ENCODE peak calls at places on chromosomes 3 and 15, in four cellular contexts. X is GM12878, C is IMR-90, M is K562. H is an unnamed sample.

GRCh38 chr3:145219355-145220196 is 941.4 kb downstream of the PLOD2 start:
- DNase-seq in M (no peak), X (no peak), C (no peak), H (peak)

GRCh38 chr3:185718736-185719456 is 105.9 kb downstream of the IGF2BP2 start:
- DNase-seq in X (no peak), M (no peak), C (no peak), H (no peak)

GRCh38 chr3:187729598-187729997 is 15.7 kb downstream of the BCL6 start:
- DNase-seq in M (no peak), C (no peak), X (no peak), H (no peak)

GRCh38 chr15:57146394-57147140 is 228.1 kb downstream of the TCF12 start:
- DNase-seq in X (no peak), M (peak), C (peak), H (peak)

GRCh38 chr15:59296181-59296617 is 76.5 kb downstream of the MYO1E start:
- DNase-seq in M (no peak), C (peak), X (no peak), H (no peak)

GRCh38 chr3:158936530-158937113 is 134.8 kb downstream of the MFSD1 start:
- DNase-seq in M (no peak), C (no peak), X (no peak), H (peak)

GRCh38 chr15:28922712-28923012 is 36.9 kb downstream of the APBA2 start:
- DNase-seq in X (no peak), M (no peak), C (no peak), H (no peak)

GRCh38 chr15:25532269-25532668 is 93.4 kb upstream of the UBE3A start:
- DNase-seq in C (no peak), X (no peak), M (no peak), H (no peak)

GRCh38 chr15:40744810-40745152 is 10.3 kb downstream of the RMDN3 start:
- DNase-seq in X (no peak), M (no peak), C (no peak), H (no peak)

GRCh38 chr3:120855665-120856437 is 52.2 kb upstream of the STXBP5L start:
- DNase-seq in C (peak), X (no peak), M (no peak), H (peak)

GRCh38 chr15:57256941-57257340 is 119.4 kb upstream of the CGNL1 start:
- DNase-seq in M (no peak), C (no peak), X (no peak), H (no peak)

GRCh38 chr15:74525328-74525727 is 15.7 kb upstream of the ARID3B start:
- DNase-seq in X (no peak), C (no peak), M (no peak), H (no peak)

GRCh38 chr3:12425850-12426579 is 58.3 kb upstream of the TSEN2 start:
- DNase-seq in X (no peak), C (no peak), M (no peak), H (no peak)

GRCh38 chr3:12430086-12430485 is 54.2 kb upstream of the TSEN2 start:
- DNase-seq in C (no peak), X (no peak), M (no peak), H (no peak)

GRCh38 chr3:12424635-12425319 is 59.5 kb upstream of the TSEN2 start:
- DNase-seq in M (no peak), X (no peak), C (no peak), H (no peak)

GRCh38 chr3:12427551-12427950 is 56.7 kb upstream of the TSEN2 start:
- DNase-seq in M (no peak), C (no peak), X (no peak), H (no peak)

GRCh38 chr3:12428131-12428530 is 56.1 kb upstream of the TSEN2 start:
- DNase-seq in C (no peak), X (no peak), M (no peak), H (no peak)
- TF ChIP-seq RCOR1 in C (no peak), X (no peak), M (no peak), H (no peak)

GRCh38 chr15:77067691-77068367 is 3.1 kb downstream of the TSPAN3 start:
- DNase-seq in X (no peak), C (no peak), M (no peak), H (no peak)

GRCh38 chr15:77064118-77064517 is 6.8 kb downstream of the TSPAN3 start:
- DNase-seq in C (no peak), X (no peak), M (no peak), H (no peak)

GRCh38 chr15:77066961-77067690 is 3.8 kb downstream of the TSPAN3 start:
- DNase-seq in X (no peak), M (no peak), C (peak), H (peak)

GRCh38 chr15:77063249-77063648 is 7.7 kb downstream of the TSPAN3 start:
- DNase-seq in C (no peak), X (no peak), M (no peak), H (no peak)

GRCh38 chr15:77064539-77065308 is 6.2 kb downstream of the TSPAN3 start:
- DNase-seq in X (no peak), M (no peak), C (peak), H (peak)
- TF ChIP-seq RFX5 in X (no peak), M (no peak), C (no peak), H (no peak)

GRCh38 chr15:51727141-51727897 is 10.1 kb downstream of the LYSMD2 start:
- DNase-seq in X (no peak), M (no peak), C (peak), H (peak)
- TF ChIP-seq CTCF in X (peak), M (peak), C (peak), H (no peak)

DNA sequence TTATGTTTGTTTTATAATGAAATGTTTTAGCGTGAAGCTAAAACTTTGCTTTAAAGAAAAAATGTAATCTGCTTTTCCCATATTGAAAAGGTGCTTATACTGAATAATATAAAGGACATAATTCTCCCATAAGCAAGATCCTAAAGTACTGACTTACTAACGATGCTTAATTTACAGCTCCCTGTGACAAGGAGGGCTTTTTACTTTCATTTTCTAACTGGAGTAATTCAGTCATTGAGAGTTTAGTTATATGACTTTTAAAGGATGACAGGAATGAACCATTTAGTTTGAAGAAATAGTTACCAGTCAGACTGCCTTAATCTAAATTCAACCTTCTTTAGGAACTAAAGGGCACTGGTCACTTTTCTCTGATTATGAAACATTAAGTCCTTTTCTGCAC is 19.3 kb upstream of the ZPLD1 start:
- DNase-seq in X (no peak), M (no peak), C (no peak), H (no peak)
- TF ChIP-seq RCOR1 in X (no peak), M (no peak), C (no peak), H (no peak)

GRCh38 chr3:112351036-112351435 is 18.1 kb downstream of the CD200 start:
- DNase-seq in X (no peak), M (no peak), C (no peak), H (no peak)
- TF ChIP-seq RFX5 in X (no peak), M (no peak), C (no peak), H (no peak)

DNA sequence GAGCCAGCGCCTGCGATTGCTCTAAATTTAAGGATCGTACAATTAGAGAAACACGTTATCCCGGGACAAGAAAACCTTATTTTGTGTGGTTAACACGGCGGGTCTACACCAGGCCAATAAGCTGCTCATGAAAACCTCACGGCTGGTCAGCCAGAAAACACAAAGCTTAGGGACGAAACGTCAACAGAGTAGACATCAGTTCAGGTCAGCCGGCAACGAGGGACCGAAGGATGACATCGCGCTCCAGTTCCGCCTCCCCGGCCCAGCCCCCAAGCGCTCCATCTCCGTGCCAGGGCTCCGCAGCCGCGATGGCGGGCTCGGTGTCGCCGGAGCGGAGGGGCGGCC is 456 bp downstream of the TM2D3 start:
- DNase-seq in X (no peak), M (no peak), C (no peak), H (no peak)
- TF ChIP-seq CTCF in X (no peak), M (no peak), C (no peak), H (no peak)

H was measured in A549.